ENCODE peak calls at places on chromosomes 12 and 14, in five cellular contexts. One of them, this sample, is unnamed.

GRCh38 chr12:94561943-94562411 is 88.4 kb downstream of the TMCC3 start:
- DNase-seq in neuronal stem cell: no peak
- DNase-seq in H1: no peak
- DNase-seq in mesenchymal stem cell: no peak
- DNase-seq in trophoblast cell: no peak
- DNase-seq in this sample: no peak

GRCh38 chr14:70708717-70709570 is 67.2 kb downstream of the TTC9 start:
- DNase-seq in neuronal stem cell: no peak
- DNase-seq in H1: peak; percentile 51
- DNase-seq in mesenchymal stem cell: no peak
- DNase-seq in trophoblast cell: peak; percentile 62
- DNase-seq in this sample: peak; percentile 83

GRCh38 chr14:24179961-24180726 is 8.3 kb downstream of the REC8 start:
- DNase-seq in neuronal stem cell: no peak
- DNase-seq in H1: no peak
- DNase-seq in mesenchymal stem cell: peak; percentile 24
- DNase-seq in trophoblast cell: no peak
- DNase-seq in this sample: no peak

GRCh38 chr12:98561846-98562245 is 31.6 kb upstream of the SLC25A3 start:
- DNase-seq in neuronal stem cell: no peak
- DNase-seq in H1: no peak
- DNase-seq in mesenchymal stem cell: no peak
- DNase-seq in trophoblast cell: no peak
- DNase-seq in this sample: no peak

GRCh38 chr14:25389948-25390347 is 340.0 kb upstream of the STXBP6 start:
- DNase-seq in neuronal stem cell: no peak
- DNase-seq in H1: no peak
- DNase-seq in mesenchymal stem cell: no peak
- DNase-seq in trophoblast cell: no peak
- DNase-seq in this sample: no peak

GRCh38 chr14:65070710-65071033 is 31.6 kb downstream of the MAX start:
- DNase-seq in neuronal stem cell: no peak
- DNase-seq in H1: no peak
- DNase-seq in mesenchymal stem cell: no peak
- DNase-seq in trophoblast cell: no peak
- DNase-seq in this sample: no peak

GRCh38 chr12:121005346-121005815 is 10.9 kb downstream of the C12orf43 start:
- DNase-seq in neuronal stem cell: peak; percentile 42
- DNase-seq in H1: peak; percentile 57
- DNase-seq in mesenchymal stem cell: peak; percentile 54
- DNase-seq in trophoblast cell: peak; percentile 23
- DNase-seq in this sample: peak; percentile 92

GRCh38 chr12:89883630-89884364 is 175.2 kb upstream of the ATP2B1 start:
- DNase-seq in neuronal stem cell: peak; percentile 72
- DNase-seq in H1: peak; percentile 13
- DNase-seq in mesenchymal stem cell: no peak
- DNase-seq in trophoblast cell: no peak
- DNase-seq in this sample: peak; percentile 59

GRCh38 chr14:74501135-74501614 is 7.6 kb downstream of the ISCA2 start:
- DNase-seq in neuronal stem cell: peak; percentile 75
- DNase-seq in H1: peak; percentile 56
- DNase-seq in mesenchymal stem cell: peak; percentile 80
- DNase-seq in trophoblast cell: peak; percentile 45
- DNase-seq in this sample: peak; percentile 90

GRCh38 chr14:36495666-36496065 is 24.4 kb downstream of the NKX2-1 start:
- DNase-seq in neuronal stem cell: no peak
- DNase-seq in H1: no peak
- DNase-seq in mesenchymal stem cell: no peak
- DNase-seq in trophoblast cell: no peak
- DNase-seq in this sample: no peak

GRCh38 chr12:48980953-48981756 is 3.0 kb downstream of the WNT1 start:
- DNase-seq in neuronal stem cell: no peak
- DNase-seq in H1: no peak
- DNase-seq in mesenchymal stem cell: peak; percentile 37
- DNase-seq in trophoblast cell: no peak
- DNase-seq in this sample: no peak

GRCh38 chr12:122422769-122423257 is 344 bp upstream of the CLIP1 start:
- DNase-seq in neuronal stem cell: peak; percentile 51
- DNase-seq in H1: no peak
- DNase-seq in mesenchymal stem cell: peak; percentile 70
- DNase-seq in trophoblast cell: peak; percentile 59
- DNase-seq in this sample: peak; percentile 57

GRCh38 chr14:54796961-54797360 is 105.7 kb downstream of the GCH1 start:
- DNase-seq in neuronal stem cell: no peak
- DNase-seq in H1: no peak
- DNase-seq in mesenchymal stem cell: peak; percentile 52
- DNase-seq in trophoblast cell: no peak
- DNase-seq in this sample: no peak

GRCh38 chr14:78425332-78425731 is 255.2 kb downstream of the NRXN3 start:
- DNase-seq in neuronal stem cell: no peak
- DNase-seq in H1: no peak
- DNase-seq in mesenchymal stem cell: no peak
- DNase-seq in trophoblast cell: no peak
- DNase-seq in this sample: no peak

GRCh38 chr12:8957561-8957960 is 8.1 kb upstream of the M6PR start:
- DNase-seq in neuronal stem cell: no peak
- DNase-seq in H1: no peak
- DNase-seq in mesenchymal stem cell: no peak
- DNase-seq in trophoblast cell: no peak
- DNase-seq in this sample: no peak

GRCh38 chr14:105475269-105475915 is 771 bp downstream of the CRIP2 start:
- DNase-seq in neuronal stem cell: no peak
- DNase-seq in H1: no peak
- DNase-seq in mesenchymal stem cell: no peak
- DNase-seq in trophoblast cell: peak; percentile 44
- DNase-seq in this sample: no peak

GRCh38 chr12:52581481-52581880 is 7.8 kb upstream of the KRT74 start:
- DNase-seq in neuronal stem cell: no peak
- DNase-seq in H1: no peak
- DNase-seq in mesenchymal stem cell: peak; percentile 23
- DNase-seq in trophoblast cell: no peak
- DNase-seq in this sample: no peak

GRCh38 chr14:65144170-65144569 is 41.9 kb upstream of the MAX start:
- DNase-seq in neuronal stem cell: no peak
- DNase-seq in H1: no peak
- DNase-seq in mesenchymal stem cell: no peak
- DNase-seq in trophoblast cell: no peak
- DNase-seq in this sample: no peak

GRCh38 chr12:75784591-75784990 is 247.0 kb downstream of the PHLDA1 start:
- DNase-seq in neuronal stem cell: no peak
- DNase-seq in H1: no peak
- DNase-seq in mesenchymal stem cell: peak; percentile 16
- DNase-seq in trophoblast cell: no peak
- DNase-seq in this sample: no peak

GRCh38 chr14:29927596-29928341 is at the start of gene PRKD1:
- DNase-seq in neuronal stem cell: peak; percentile 57
- DNase-seq in H1: no peak
- DNase-seq in mesenchymal stem cell: peak; percentile 76
- DNase-seq in trophoblast cell: no peak
- DNase-seq in this sample: peak; percentile 65

GRCh38 chr12:124497658-124498057 is 69.8 kb downstream of the NCOR2 start:
- DNase-seq in neuronal stem cell: no peak
- DNase-seq in H1: no peak
- DNase-seq in mesenchymal stem cell: peak; percentile 95
- DNase-seq in trophoblast cell: no peak
- DNase-seq in this sample: no peak

GRCh38 chr12:118126119-118126757 is 9.7 kb upstream of the PEBP1 start:
- DNase-seq in neuronal stem cell: no peak
- DNase-seq in H1: no peak
- DNase-seq in mesenchymal stem cell: no peak
- DNase-seq in trophoblast cell: no peak
- DNase-seq in this sample: no peak

GRCh38 chr12:58539295-58539694 is 381.0 kb downstream of the LRIG3 start:
- DNase-seq in neuronal stem cell: no peak
- DNase-seq in H1: no peak
- DNase-seq in mesenchymal stem cell: no peak
- DNase-seq in trophoblast cell: no peak
- DNase-seq in this sample: no peak
- H2AK5ac ChIP-seq in neuronal stem cell: no peak overlapping the region
- H2AK5ac ChIP-seq in H1: no peak overlapping the region
- H2AK5ac ChIP-seq in mesenchymal stem cell: peak overlapping the region; percentile 74
- H2AK5ac ChIP-seq in trophoblast cell: no peak overlapping the region
- H2AK5ac ChIP-seq in this sample: no peak overlapping the region

GRCh38 chr12:4828176-4828575 is 81.5 kb upstream of the KCNA1 start:
- DNase-seq in neuronal stem cell: no peak
- DNase-seq in H1: no peak
- DNase-seq in mesenchymal stem cell: no peak
- DNase-seq in trophoblast cell: no peak
- DNase-seq in this sample: no peak

GRCh38 chr12:4824415-4824814 is 85.3 kb upstream of the KCNA1 start:
- DNase-seq in neuronal stem cell: no peak
- DNase-seq in H1: no peak
- DNase-seq in mesenchymal stem cell: peak; percentile 1
- DNase-seq in trophoblast cell: peak; percentile 49
- DNase-seq in this sample: no peak

GRCh38 chr12:4829161-4829792 is 80.4 kb upstream of the KCNA1 start:
- DNase-seq in neuronal stem cell: no peak
- DNase-seq in H1: no peak
- DNase-seq in mesenchymal stem cell: no peak
- DNase-seq in trophoblast cell: no peak
- DNase-seq in this sample: no peak

GRCh38 chr12:4825139-4825858 is 84.4 kb upstream of the KCNA1 start:
- DNase-seq in neuronal stem cell: no peak
- DNase-seq in H1: no peak
- DNase-seq in mesenchymal stem cell: no peak
- DNase-seq in trophoblast cell: no peak
- DNase-seq in this sample: no peak

GRCh38 chr12:4826909-4827308 is 82.8 kb upstream of the KCNA1 start:
- DNase-seq in neuronal stem cell: no peak
- DNase-seq in H1: no peak
- DNase-seq in mesenchymal stem cell: no peak
- DNase-seq in trophoblast cell: no peak
- DNase-seq in this sample: no peak
- H2BK12ac ChIP-seq in neuronal stem cell: no peak overlapping the region
- H2BK12ac ChIP-seq in H1: no peak overlapping the region
- H2BK12ac ChIP-seq in mesenchymal stem cell: no peak overlapping the region
- H2BK12ac ChIP-seq in trophoblast cell: no peak overlapping the region
- H2BK12ac ChIP-seq in this sample: no peak overlapping the region

GRCh38 chr12:55842681-55843429 is at the start of gene MMP19:
- DNase-seq in neuronal stem cell: no peak
- DNase-seq in H1: no peak
- DNase-seq in mesenchymal stem cell: peak; percentile 91
- DNase-seq in trophoblast cell: peak; percentile 39
- DNase-seq in this sample: peak; percentile 73
- H2BK5ac ChIP-seq in neuronal stem cell: no peak within 1 kb of the TSS
- H2BK5ac ChIP-seq in H1: peak within 1 kb of the TSS; percentile 71
- H2BK5ac ChIP-seq in mesenchymal stem cell: no peak within 1 kb of the TSS
- H2BK5ac ChIP-seq in trophoblast cell: peak within 1 kb of the TSS; percentile 29
- H2BK5ac ChIP-seq in this sample: no peak within 1 kb of the TSS

GRCh38 chr14:88196925-88197324 is 126.1 kb downstream of the KCNK10 start:
- DNase-seq in neuronal stem cell: no peak
- DNase-seq in H1: no peak
- DNase-seq in mesenchymal stem cell: no peak
- DNase-seq in trophoblast cell: no peak
- DNase-seq in this sample: no peak

GRCh38 chr14:88191605-88192004 is 131.5 kb downstream of the KCNK10 start:
- DNase-seq in neuronal stem cell: no peak
- DNase-seq in H1: no peak
- DNase-seq in mesenchymal stem cell: no peak
- DNase-seq in trophoblast cell: no peak
- DNase-seq in this sample: peak; percentile 39

GRCh38 chr14:88198441-88198840 is 124.6 kb downstream of the KCNK10 start:
- DNase-seq in neuronal stem cell: peak; percentile 71
- DNase-seq in H1: no peak
- DNase-seq in mesenchymal stem cell: no peak
- DNase-seq in trophoblast cell: no peak
- DNase-seq in this sample: no peak

GRCh38 chr14:88195676-88196075 is 127.4 kb downstream of the KCNK10 start:
- DNase-seq in neuronal stem cell: peak; percentile 35
- DNase-seq in H1: no peak
- DNase-seq in mesenchymal stem cell: no peak
- DNase-seq in trophoblast cell: no peak
- DNase-seq in this sample: peak; percentile 36

GRCh38 chr14:88194531-88194930 is 128.5 kb downstream of the KCNK10 start:
- DNase-seq in neuronal stem cell: no peak
- DNase-seq in H1: no peak
- DNase-seq in mesenchymal stem cell: no peak
- DNase-seq in trophoblast cell: no peak
- DNase-seq in this sample: no peak
- H2AK5ac ChIP-seq in neuronal stem cell: no peak overlapping the region
- H2AK5ac ChIP-seq in H1: no peak overlapping the region
- H2AK5ac ChIP-seq in mesenchymal stem cell: no peak overlapping the region
- H2AK5ac ChIP-seq in trophoblast cell: no peak overlapping the region
- H2AK5ac ChIP-seq in this sample: no peak overlapping the region

DNA sequence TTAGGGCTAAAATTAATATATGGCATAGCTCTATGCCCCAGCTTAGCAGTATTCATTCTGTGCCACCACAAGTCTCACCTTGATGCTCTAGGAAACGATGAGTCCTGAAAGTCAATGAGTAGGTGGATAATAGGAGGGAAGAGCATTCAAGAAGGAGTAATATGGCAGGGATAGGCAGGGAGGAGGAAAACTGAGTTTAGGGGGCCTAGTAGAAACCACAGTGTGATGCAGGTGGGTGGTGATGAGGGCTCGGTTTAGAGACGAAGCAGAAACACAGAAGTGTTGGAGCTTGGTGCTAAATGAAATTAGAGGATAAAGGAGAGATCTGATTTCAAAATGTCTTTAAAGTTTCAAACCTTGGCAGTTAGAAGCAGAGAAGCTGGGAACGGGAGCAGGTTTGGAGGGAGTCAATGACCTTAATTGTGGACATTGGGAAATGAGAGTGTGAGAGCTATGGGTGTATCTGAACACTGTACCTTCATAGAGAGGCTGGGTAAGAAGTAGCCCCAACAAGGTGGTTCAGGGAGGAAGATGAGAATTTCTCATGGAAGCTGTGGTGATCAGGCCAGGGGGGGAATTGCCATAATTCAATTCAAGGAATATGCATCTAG is 144.7 kb upstream of the CPSF6 start:
- DNase-seq in neuronal stem cell: no peak
- DNase-seq in H1: no peak
- DNase-seq in mesenchymal stem cell: no peak
- DNase-seq in trophoblast cell: no peak
- DNase-seq in this sample: no peak
- H2BK12ac ChIP-seq in neuronal stem cell: no peak overlapping the region
- H2BK12ac ChIP-seq in H1: no peak overlapping the region
- H2BK12ac ChIP-seq in mesenchymal stem cell: no peak overlapping the region
- H2BK12ac ChIP-seq in trophoblast cell: no peak overlapping the region
- H2BK12ac ChIP-seq in this sample: no peak overlapping the region

DNA sequence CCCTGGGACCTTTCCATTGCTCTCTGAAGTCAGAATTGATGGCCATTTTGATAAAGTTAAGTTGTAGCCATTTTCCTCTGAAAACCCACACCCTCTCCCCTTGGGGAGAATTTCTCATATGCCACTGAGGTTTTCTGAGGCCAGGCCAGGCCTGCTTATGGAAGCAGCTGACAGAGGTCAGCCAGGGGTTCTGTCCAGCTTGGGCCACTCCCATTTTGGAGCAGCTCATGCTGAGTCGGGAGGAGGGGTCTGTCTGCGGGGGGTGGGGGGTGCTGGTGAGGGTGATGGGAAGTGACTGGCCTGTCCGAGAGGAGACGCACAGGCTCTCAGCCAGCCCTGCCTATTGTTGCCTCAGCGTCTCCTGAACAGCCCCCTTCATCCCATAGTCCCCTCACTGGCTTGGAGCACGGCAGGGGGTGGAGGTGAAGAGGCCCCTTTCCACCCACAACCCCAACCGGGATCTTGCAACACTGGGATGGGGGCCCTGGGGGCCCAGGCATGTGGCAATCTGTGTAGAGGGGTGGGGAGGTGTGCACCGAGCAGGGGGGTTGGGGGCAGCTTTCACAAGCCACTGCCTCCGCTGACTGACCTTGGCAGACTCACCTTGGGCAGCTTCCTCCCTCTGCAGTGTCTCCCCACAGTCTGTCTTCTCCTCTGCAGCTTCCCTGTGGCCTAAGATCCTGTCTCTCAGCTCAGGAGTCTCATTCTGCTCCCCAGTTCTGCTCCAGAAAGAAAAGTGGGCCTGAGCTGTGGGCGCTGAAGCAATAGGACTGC is 5.5 kb downstream of the CEBPE start:
- DNase-seq in neuronal stem cell: no peak
- DNase-seq in H1: no peak
- DNase-seq in mesenchymal stem cell: peak; percentile 35
- DNase-seq in trophoblast cell: no peak
- DNase-seq in this sample: no peak
- H2BK5ac ChIP-seq in neuronal stem cell: no peak overlapping the region
- H2BK5ac ChIP-seq in H1: peak overlapping the region; percentile 57
- H2BK5ac ChIP-seq in mesenchymal stem cell: no peak overlapping the region
- H2BK5ac ChIP-seq in trophoblast cell: no peak overlapping the region
- H2BK5ac ChIP-seq in this sample: no peak overlapping the region

This sample was measured in H9.